ENCODE peak calls at places on chromosomes 1 and 21, in nine cellular contexts. N, F, S, M, T, I, X, Z and L are unnamed samples.

GRCh38 chr1:31248276-31248675 is 8.6 kb upstream of the NKAIN1 start:
- DNase-seq in F (no peak), M (no peak), Z (no peak), S (no peak), T (no peak), X (no peak), N (no peak), I (no peak), L (no peak)

GRCh38 chr1:33182452-33182851 is 609 bp upstream of the TRIM62 start:
- DNase-seq in X (no peak), I (no peak), N (no peak), Z (no peak), F (peak), M (no peak), S (no peak), T (peak), L (no peak)

GRCh38 chr1:149997585-149998262 is 12.8 kb downstream of the OTUD7B start:
- DNase-seq in M (no peak), F (no peak), S (no peak), Z (no peak), T (no peak), N (no peak), X (no peak), I (no peak), L (no peak)

GRCh38 chr1:210707300-210707699 is 378.6 kb downstream of the HHAT start:
- DNase-seq in T (no peak), Z (no peak), I (no peak), F (no peak), N (no peak), X (no peak), S (no peak), M (no peak), L (no peak)

GRCh38 chr1:184437306-184437705 is 50.5 kb downstream of the C1orf21 start:
- DNase-seq in N (no peak), Z (no peak), S (no peak), F (no peak), M (no peak), I (no peak), T (no peak), X (no peak), L (no peak)

GRCh38 chr1:232457607-232458006 is 172.3 kb downstream of the SIPA1L2 start:
- DNase-seq in M (no peak), Z (no peak), F (no peak), N (no peak), I (peak), S (no peak), T (no peak), X (no peak), L (peak)

GRCh38 chr1:71511505-71511904 is 430.7 kb upstream of the ZRANB2 start:
- DNase-seq in I (no peak), S (no peak), N (no peak), Z (no peak), M (no peak), T (no peak), X (no peak), F (no peak), L (no peak)

GRCh38 chr1:160058087-160058486 is 11.9 kb downstream of the KCNJ10 start:
- DNase-seq in X (no peak), F (peak), I (no peak), T (peak), S (no peak), N (no peak), M (no peak), Z (no peak), L (no peak)

GRCh38 chr1:165143437-165144065 is 213.0 kb downstream of the LMX1A start:
- DNase-seq in M (no peak), S (no peak), X (no peak), N (no peak), Z (no peak), I (peak), F (peak), T (no peak), L (no peak)

GRCh38 chr1:219567341-219567947 is 45.5 kb downstream of the ZC3H11B start:
- DNase-seq in F (peak), T (peak), N (no peak), S (no peak), X (no peak), Z (no peak), I (no peak), M (no peak), L (no peak)

GRCh38 chr1:66355756-66356155 is 178.2 kb upstream of the SGIP1 start:
- DNase-seq in S (no peak), X (no peak), M (no peak), F (no peak), T (no peak), Z (no peak), N (no peak), I (no peak), L (no peak)

GRCh38 chr1:170318736-170319135 is 173.0 kb downstream of the NTMT2 start:
- DNase-seq in S (no peak), N (no peak), T (no peak), Z (no peak), I (no peak), M (no peak), X (no peak), F (no peak), L (no peak)

GRCh38 chr1:37875833-37876232 is 16.4 kb upstream of the MTF1 start:
- DNase-seq in M (no peak), Z (no peak), S (no peak), X (no peak), I (no peak), T (peak), N (no peak), F (peak), L (no peak)

GRCh38 chr1:3545363-3546047 is 65.8 kb downstream of the MEGF6 start:
- DNase-seq in I (no peak), F (peak), X (no peak), Z (no peak), N (no peak), M (no peak), T (peak), S (no peak), L (no peak)

GRCh38 chr1:44775930-44776748 is 799 bp downstream of the RPS8 start:
- DNase-seq in Z (no peak), X (no peak), N (no peak), T (peak), S (no peak), I (peak), F (peak), M (no peak), L (peak)

GRCh38 chr1:53559391-53559815 is 100.2 kb downstream of the DMRTB1 start:
- DNase-seq in S (no peak), X (no peak), Z (no peak), M (no peak), N (no peak), F (no peak), I (no peak), T (no peak), L (no peak)

GRCh38 chr1:207396360-207396759 is 57.8 kb upstream of the CR2 start:
- DNase-seq in F (no peak), S (no peak), Z (no peak), I (no peak), X (no peak), M (no peak), N (no peak), T (no peak), L (no peak)

GRCh38 chr21:17736072-17736471 is 83.1 kb downstream of the C21orf91 start:
- DNase-seq in I (no peak), N (no peak), Z (no peak), M (no peak), S (no peak), F (no peak), T (no peak), X (no peak), L (no peak)

GRCh38 chr1:9426291-9426711 is 113.0 kb upstream of the SLC25A33 start:
- DNase-seq in X (no peak), T (no peak), S (peak), N (peak), M (no peak), Z (peak), I (peak), F (no peak), L (peak)

GRCh38 chr1:169115891-169116585 is 9.5 kb downstream of the ATP1B1 start:
- DNase-seq in Z (no peak), M (no peak), S (no peak), F (peak), I (peak), X (no peak), T (peak), N (no peak), L (no peak)

GRCh38 chr1:104991702-104992101 is 1242.0 kb downstream of the AMY1C start:
- DNase-seq in I (no peak), T (no peak), X (no peak), N (no peak), M (no peak), Z (no peak), S (no peak), F (peak), L (no peak)

GRCh38 chr1:153560241-153560640 is 5.4 kb downstream of the S100A2 start:
- DNase-seq in M (no peak), I (no peak), X (no peak), F (no peak), T (no peak), S (no peak), N (no peak), Z (no peak), L (no peak)

GRCh38 chr1:225845633-225846259 is 35.8 kb downstream of the EPHX1 start:
- DNase-seq in X (no peak), M (peak), Z (no peak), N (peak), F (peak), I (peak), T (peak), S (no peak), L (peak)

GRCh38 chr1:18719786-18720436 is 89.3 kb downstream of the PAX7 start:
- DNase-seq in X (no peak), M (no peak), S (no peak), F (peak), N (no peak), I (no peak), Z (no peak), T (peak), L (no peak)

GRCh38 chr1:211648980-211649934 is 26.2 kb downstream of the NEK2 start:
- DNase-seq in I (peak), M (no peak), S (no peak), T (no peak), X (no peak), Z (no peak), F (no peak), N (no peak), L (no peak)

GRCh38 chr1:162966608-162967007 is 102.6 kb upstream of the RGS4 start:
- DNase-seq in X (no peak), F (no peak), S (no peak), I (no peak), M (no peak), Z (no peak), T (no peak), N (no peak), L (no peak)

GRCh38 chr1:168520052-168520751 is 23.6 kb downstream of the XCL2 start:
- DNase-seq in N (no peak), M (no peak), X (no peak), S (no peak), T (no peak), I (peak), F (no peak), Z (no peak), L (peak)

GRCh38 chr1:71269823-71270222 is 189.0 kb upstream of the ZRANB2 start:
- DNase-seq in Z (no peak), S (no peak), X (no peak), F (peak), I (no peak), N (no peak), T (no peak), M (no peak), L (no peak)